ENCODE peak calls at places on chromosomes 5 and 9, in five cellular contexts. Y, Z, A, I and L are unnamed samples.
A peak's percentile ranks its signal among the peaks of the same experiment; 100 is the strongest.

GRCh38 chr9:16236882-16237281 is 633.6 kb downstream of the BNC2 start:
- DNase-seq in A (no peak), Z (no peak), Y (peak; percentile 72), I (peak; percentile 30), L (no peak)

GRCh38 chr5:173498871-173499470 is 117.5 kb downstream of the BOD1 start:
- DNase-seq in Y (no peak), A (no peak), I (no peak), Z (no peak), L (no peak)

GRCh38 chr9:107504585-107505455 is 15.3 kb upstream of the KLF4 start:
- DNase-seq in A (no peak), I (no peak), Y (peak; percentile 89), Z (no peak), L (no peak)

GRCh38 chr5:43425965-43426364 is 13.8 kb upstream of the CCL28 start:
- DNase-seq in A (peak; percentile 31), I (peak; percentile 45), Y (peak; percentile 83), Z (no peak), L (no peak)

GRCh38 chr9:135695642-135696041 is 3.6 kb downstream of the SOHLH1 start:
- DNase-seq in I (no peak), Y (no peak), A (no peak), Z (no peak), L (no peak)

GRCh38 chr9:131076347-131077195 is 19.8 kb upstream of the AIF1L start:
- DNase-seq in Y (no peak), A (no peak), Z (no peak), I (no peak), L (no peak)

GRCh38 chr9:91192379-91192775 is 169.3 kb downstream of the AUH start:
- DNase-seq in Z (peak; percentile 55), I (no peak), A (no peak), Y (peak; percentile 52), L (no peak)

GRCh38 chr9:126471084-126471611 is 142.6 kb upstream of the LMX1B start:
- DNase-seq in A (no peak), Z (peak; percentile 98), I (peak; percentile 12), Y (peak; percentile 42), L (peak; percentile 66)

GRCh38 chr5:135350536-135350935 is 48.5 kb downstream of the MACROH2A1 start:
- DNase-seq in Y (no peak), I (no peak), A (no peak), Z (no peak), L (no peak)

GRCh38 chr5:5025098-5025773 is 114.9 kb upstream of the ADAMTS16 start:
- DNase-seq in A (no peak), I (no peak), Z (no peak), Y (no peak), L (no peak)

GRCh38 chr9:128152133-128152780 is 3.0 kb downstream of the LCN2 start:
- DNase-seq in Y (no peak), I (no peak), A (no peak), Z (no peak), L (no peak)